ENCODE peak calls at places on chromosomes 6 and 20, in nine cellular contexts. O is pancreas; D is GM13976; M is fibroblast of mammary gland; L is RWPE1; W is nephron progenitor cell; U is upper lobe of left lung; X is CD8-positive, alpha-beta T cell; N is HL-60. P is an unnamed sample.

GRCh38 chr20:9966966-9967365 is 67.8 kb upstream of the ANKEF1 start:
- DNase-seq in O (no peak), D (no peak), M (peak), L (peak), W (no peak), U (no peak), X (no peak), N (no peak), P (no peak)

GRCh38 chr20:16475225-16475624 is 98.0 kb downstream of the KIF16B start:
- DNase-seq in O (no peak), D (no peak), M (no peak), L (no peak), W (no peak), U (no peak), X (no peak), N (no peak), P (no peak)

GRCh38 chr6:33425668-33426577 is 6.1 kb downstream of the SYNGAP1 start:
- DNase-seq in O (peak), D (peak), M (peak), L (peak), W (peak), U (peak), X (peak), N (peak), P (peak)

GRCh38 chr20:24257171-24257570 is 212.3 kb upstream of the SYNDIG1 start:
- DNase-seq in O (no peak), D (no peak), M (no peak), L (no peak), W (no peak), U (no peak), X (no peak), N (no peak), P (no peak)

GRCh38 chr6:41443616-41444525 is 102.3 kb upstream of the FOXP4 start:
- DNase-seq in O (no peak), D (no peak), M (peak), L (no peak), W (peak), U (no peak), X (no peak), N (no peak), P (no peak)

GRCh38 chr20:20711413-20711812 is 1.0 kb downstream of the RALGAPA2 start:
- DNase-seq in O (peak), D (no peak), M (no peak), L (no peak), W (no peak), U (no peak), X (no peak), N (peak), P (no peak)

GRCh38 chr6:167779123-167779992 is 47.4 kb upstream of the AFDN start:
- DNase-seq in O (peak), D (no peak), M (no peak), L (no peak), W (no peak), U (no peak), X (no peak), N (no peak), P (no peak)

GRCh38 chr6:56475736-56476457 is 166.8 kb downstream of the DST start:
- DNase-seq in O (peak), D (no peak), M (no peak), L (no peak), W (no peak), U (no peak), X (no peak), N (no peak), P (no peak)

GRCh38 chr20:43953919-43954617 is 39.4 kb downstream of the TOX2 start:
- DNase-seq in O (no peak), D (no peak), M (peak), L (no peak), W (no peak), U (no peak), X (no peak), N (no peak), P (no peak)

GRCh38 chr20:19327401-19327800 is 115.0 kb downstream of the SLC24A3 start:
- DNase-seq in O (no peak), D (no peak), M (no peak), L (no peak), W (no peak), U (no peak), X (no peak), N (no peak), P (no peak)

GRCh38 chr6:153790048-153790447 is 249.0 kb upstream of the OPRM1 start:
- DNase-seq in O (no peak), D (peak), M (peak), L (peak), W (no peak), U (no peak), X (no peak), N (no peak), P (no peak)

GRCh38 chr6:44000164-44000842 is 126.9 kb downstream of the MRPL14 start:
- DNase-seq in O (no peak), D (peak), M (no peak), L (no peak), W (no peak), U (peak), X (no peak), N (peak), P (no peak)

GRCh38 chr20:25045343-25045712 is 12.6 kb downstream of the ACSS1 start:
- DNase-seq in O (peak), D (no peak), M (no peak), L (no peak), W (no peak), U (no peak), X (no peak), N (no peak), P (no peak)

GRCh38 chr6:18503588-18504231 is 116.6 kb downstream of the RNF144B start:
- DNase-seq in O (peak), D (peak), M (peak), L (peak), W (peak), U (no peak), X (no peak), N (peak), P (no peak)

GRCh38 chr6:117425431-117426153 is at the start of gene ROS1:
- DNase-seq in O (no peak), D (no peak), M (peak), L (no peak), W (no peak), U (no peak), X (no peak), N (no peak), P (no peak)

DNA sequence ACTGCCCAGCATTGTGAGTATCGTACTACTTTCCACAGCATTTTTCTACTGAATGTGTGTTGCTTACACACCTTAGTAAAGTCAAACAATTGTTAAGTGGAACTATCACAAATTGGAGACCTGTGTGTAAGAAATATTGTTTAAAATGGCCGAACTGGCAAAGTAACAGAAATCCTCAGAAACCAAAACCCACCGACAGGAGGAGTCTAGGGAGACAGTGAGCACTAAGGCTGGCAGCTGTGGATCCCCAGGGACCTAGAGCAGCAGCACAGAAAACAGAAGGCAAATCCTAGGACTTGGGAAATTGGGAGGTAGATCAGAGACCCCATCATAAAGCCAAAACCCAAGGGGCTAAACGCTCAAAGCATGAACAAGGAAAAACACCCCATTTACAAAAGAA is 69.9 kb downstream of the SESN1 start:
- DNase-seq in O (no peak), D (no peak), M (peak), L (no peak), W (peak), U (no peak), X (no peak), N (no peak), P (no peak)
- TF ChIP-seq CTCF in O (no peak), D (no peak), M (peak), L (no peak), W (peak), U (no peak), X (no peak), N (no peak), P (no peak)

DNA sequence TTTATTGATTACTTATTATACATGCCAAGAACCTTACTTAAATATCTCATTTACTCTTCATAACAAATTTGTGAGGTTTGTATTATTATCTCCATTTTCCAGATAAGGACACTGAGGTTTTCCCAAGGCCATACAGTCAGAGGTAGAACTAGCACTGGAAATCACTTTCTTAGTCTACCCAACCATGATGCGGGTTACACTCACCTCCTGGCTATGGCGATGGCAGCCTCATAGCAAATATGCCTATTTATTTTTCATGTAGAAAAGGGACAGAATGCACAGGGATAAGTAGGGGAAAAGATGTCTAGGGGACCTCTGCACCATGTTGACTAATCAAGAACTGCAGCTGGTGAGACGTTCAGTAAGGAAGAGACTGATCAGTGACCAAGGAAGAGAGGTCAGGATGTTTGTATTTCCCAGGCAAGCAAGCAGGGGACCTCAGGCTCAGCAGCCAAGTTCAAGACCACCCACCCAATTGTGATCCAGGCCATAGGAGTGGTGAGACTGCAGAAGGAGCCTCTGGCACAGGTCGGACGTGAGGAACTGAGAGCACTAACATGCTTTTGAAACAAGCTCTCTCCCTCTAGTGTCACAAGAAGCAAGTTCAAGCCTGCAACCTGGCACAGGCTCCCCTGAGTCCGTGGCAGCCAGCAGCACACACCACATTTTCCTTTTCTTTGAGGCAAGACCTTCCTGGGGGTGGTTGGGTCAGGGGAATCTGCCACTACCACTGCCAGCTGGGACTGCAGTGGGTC is 97.8 kb downstream of the GMPR start:
- DNase-seq in O (no peak), D (no peak), M (no peak), L (peak), W (no peak), U (no peak), X (no peak), N (no peak), P (no peak)
- TF ChIP-seq CTCF in O (no peak), D (no peak), M (no peak), L (no peak), W (no peak), U (no peak), X (no peak), N (no peak), P (no peak)

GRCh38 chr6:21309791-21310190 is 283.8 kb upstream of the SOX4 start:
- DNase-seq in O (no peak), D (no peak), M (peak), L (no peak), W (peak), U (no peak), X (no peak), N (no peak), P (no peak)

GRCh38 chr6:21300439-21300838 is 293.1 kb upstream of the SOX4 start:
- DNase-seq in O (no peak), D (no peak), M (no peak), L (no peak), W (no peak), U (no peak), X (no peak), N (no peak), P (no peak)

GRCh38 chr6:21310736-21311135 is 282.8 kb upstream of the SOX4 start:
- DNase-seq in O (no peak), D (no peak), M (no peak), L (no peak), W (no peak), U (no peak), X (no peak), N (no peak), P (no peak)

GRCh38 chr6:21305827-21306469 is 287.6 kb upstream of the SOX4 start:
- DNase-seq in O (no peak), D (no peak), M (peak), L (peak), W (no peak), U (no peak), X (no peak), N (peak), P (no peak)
- TF ChIP-seq CTCF in O (no peak), D (no peak), M (peak), L (no peak), W (no peak), U (no peak), X (no peak), N (no peak), P (no peak)

GRCh38 chr6:15287670-15288069 is 41.8 kb downstream of the JARID2 start:
- DNase-seq in O (no peak), D (peak), M (no peak), L (no peak), W (no peak), U (no peak), X (no peak), N (peak), P (no peak)

GRCh38 chr6:15282334-15282733 is 36.5 kb downstream of the JARID2 start:
- DNase-seq in O (no peak), D (no peak), M (no peak), L (no peak), W (no peak), U (no peak), X (no peak), N (no peak), P (no peak)

GRCh38 chr6:15283986-15284361 is 38.1 kb downstream of the JARID2 start:
- DNase-seq in O (no peak), D (no peak), M (no peak), L (no peak), W (no peak), U (no peak), X (no peak), N (no peak), P (no peak)

GRCh38 chr6:15288856-15289255 is 43.0 kb downstream of the JARID2 start:
- DNase-seq in O (no peak), D (no peak), M (no peak), L (no peak), W (no peak), U (no peak), X (no peak), N (no peak), P (no peak)

DNA sequence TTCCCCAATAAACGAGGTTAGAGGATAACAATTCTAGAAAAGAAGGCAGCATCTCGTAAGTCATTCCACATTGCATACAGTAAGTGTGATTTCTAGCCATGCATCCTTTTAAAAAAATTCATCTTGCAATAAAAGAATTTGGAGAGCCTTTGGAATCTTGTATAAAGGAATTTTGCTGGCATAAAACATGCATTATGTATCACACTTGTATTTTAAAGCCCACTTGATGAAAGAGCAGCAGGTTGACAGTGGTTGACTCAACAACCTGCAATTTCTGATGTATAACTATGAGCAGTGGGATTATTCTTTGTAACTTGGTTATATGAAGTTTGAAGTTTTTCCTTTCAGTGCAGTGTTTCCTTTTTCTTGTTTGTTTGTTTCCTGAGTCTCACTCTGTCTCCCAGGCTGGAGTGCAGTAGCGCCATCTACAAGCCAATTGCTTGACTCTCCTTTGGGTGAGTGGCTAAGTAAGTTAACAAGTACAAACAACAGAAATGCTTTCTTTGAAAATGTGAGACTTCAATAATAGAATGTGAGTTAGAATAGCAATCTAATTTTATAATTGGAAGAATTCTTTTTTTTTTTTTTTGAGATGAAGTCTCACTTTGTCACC is 39.9 kb downstream of the JARID2 start:
- DNase-seq in O (no peak), D (no peak), M (no peak), L (no peak), W (no peak), U (no peak), X (no peak), N (no peak), P (no peak)
- TF ChIP-seq CTCF in O (no peak), D (no peak), M (no peak), L (no peak), W (no peak), U (no peak), X (no peak), N (no peak), P (no peak)

GRCh38 chr6:49906511-49906910 is 40.2 kb upstream of the CRISP1 start:
- DNase-seq in O (no peak), D (no peak), M (no peak), L (no peak), W (no peak), U (no peak), X (no peak), N (no peak), P (no peak)
- TF ChIP-seq CTCF in O (no peak), D (no peak), M (no peak), L (no peak), W (no peak), U (no peak), X (no peak), N (no peak), P (no peak)

GRCh38 chr6:72267470-72267869 is 354.4 kb upstream of the KCNQ5 start:
- DNase-seq in O (no peak), D (no peak), M (no peak), L (no peak), W (no peak), U (no peak), X (no peak), N (no peak), P (no peak)

GRCh38 chr6:72261554-72261953 is 360.3 kb upstream of the KCNQ5 start:
- DNase-seq in O (no peak), D (no peak), M (no peak), L (no peak), W (no peak), U (no peak), X (no peak), N (no peak), P (no peak)

GRCh38 chr6:72260489-72260888 is 361.4 kb upstream of the KCNQ5 start:
- DNase-seq in O (no peak), D (no peak), M (no peak), L (no peak), W (no peak), U (no peak), X (no peak), N (no peak), P (no peak)

DNA sequence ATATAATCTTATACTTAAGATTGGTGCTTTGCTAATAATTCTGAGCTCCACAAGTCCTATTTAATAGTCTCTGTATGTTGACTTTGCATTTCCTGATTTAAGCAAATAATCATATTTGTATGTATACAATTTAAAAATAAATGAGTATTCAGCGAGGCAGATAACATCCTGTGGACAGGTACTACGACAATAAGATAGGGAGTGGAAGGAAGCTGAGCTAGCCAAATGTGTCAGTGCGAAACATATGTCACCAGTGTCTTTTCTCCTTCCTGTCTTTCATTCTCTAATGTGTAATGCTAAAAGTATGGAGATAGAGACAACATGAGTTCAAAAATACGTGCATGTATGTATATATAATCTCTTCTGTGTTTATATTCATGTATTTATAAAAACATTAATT is 359.6 kb upstream of the KCNQ5 start:
- DNase-seq in O (no peak), D (no peak), M (no peak), L (no peak), W (no peak), U (no peak), X (no peak), N (no peak), P (no peak)
- TF ChIP-seq CTCF in O (no peak), D (no peak), M (no peak), L (no peak), W (no peak), U (no peak), X (no peak), N (no peak), P (no peak)

GRCh38 chr6:78302411-78302810 is 564.9 kb upstream of the IRAK1BP1 start:
- DNase-seq in O (no peak), D (no peak), M (no peak), L (no peak), W (no peak), U (no peak), X (no peak), N (no peak), P (no peak)

GRCh38 chr6:78308025-78308424 is 559.3 kb upstream of the IRAK1BP1 start:
- DNase-seq in O (no peak), D (no peak), M (no peak), L (no peak), W (no peak), U (no peak), X (no peak), N (no peak), P (no peak)
- TF ChIP-seq CTCF in O (no peak), D (no peak), M (no peak), L (no peak), W (no peak), U (no peak), X (no peak), N (no peak), P (no peak)

P was measured in omental fat pad.